ENCODE peak calls at places on chromosome 9, in six cellular contexts. Y is nephron progenitor cell; Q is B cell; W is activated CD8-positive, alpha-beta T cell treated with anti-CD3 and anti-CD28 coated beads for 36 hours; U is CD14-positive monocyte; T is mucosa of descending colon. E is an unnamed sample.
A peak's percentile ranks its signal among the peaks of the same experiment; 100 is the strongest.

GRCh38 chr9:16132513-16132912 is 579.7 kb downstream of the CCDC171 start:
- DNase-seq in Y (no peak), Q (no peak), W (no peak), U (no peak), T (no peak), E (no peak)

GRCh38 chr9:995776-996175 is 19.3 kb downstream of the DMRT3 start:
- DNase-seq in Y (no peak), Q (no peak), W (no peak), U (no peak), T (no peak), E (no peak)

GRCh38 chr9:36835271-36835996 is 198.6 kb downstream of the PAX5 start:
- DNase-seq in Y (no peak), Q (peak; percentile 73), W (no peak), U (peak; percentile 30), T (no peak), E (no peak)

GRCh38 chr9:89037891-89038290 is 46.6 kb downstream of the S1PR3 start:
- DNase-seq in Y (no peak), Q (no peak), W (no peak), U (no peak), T (no peak), E (no peak)

GRCh38 chr9:77987880-77988525 is 43.6 kb downstream of the GNAQ start:
- DNase-seq in Y (no peak), Q (no peak), W (no peak), U (no peak), T (peak; percentile 70), E (no peak)

GRCh38 chr9:121698627-121699270 is 47.3 kb downstream of the DAB2IP start:
- DNase-seq in Y (peak; percentile 91), Q (no peak), W (peak; percentile 35), U (no peak), T (no peak), E (peak; percentile 81)

GRCh38 chr9:7910426-7911015 is 110.9 kb upstream of the DMAC1 start:
- DNase-seq in Y (no peak), Q (no peak), W (no peak), U (no peak), T (peak; percentile 53), E (no peak)

GRCh38 chr9:35112257-35113020 is 3.2 kb downstream of the ATOSB start:
- DNase-seq in Y (no peak), Q (no peak), W (no peak), U (peak; percentile 95), T (no peak), E (no peak)

GRCh38 chr9:15642369-15642962 is 89.6 kb downstream of the CCDC171 start:
- DNase-seq in Y (no peak), Q (no peak), W (no peak), U (no peak), T (no peak), E (no peak)

GRCh38 chr9:78622131-78622530 is 325.2 kb downstream of the PSAT1 start:
- DNase-seq in Y (no peak), Q (no peak), W (no peak), U (no peak), T (no peak), E (no peak)

GRCh38 chr9:128124873-128125574 is 2.5 kb downstream of the PTGES2 start:
- DNase-seq in Y (peak; percentile 75), Q (no peak), W (peak; percentile 73), U (no peak), T (peak; percentile 90), E (no peak)

GRCh38 chr9:27590636-27591035 is 17.4 kb upstream of the C9orf72 start:
- DNase-seq in Y (no peak), Q (no peak), W (no peak), U (no peak), T (no peak), E (no peak)

GRCh38 chr9:136686794-136687711 is at the start of gene AGPAT2:
- DNase-seq in Y (peak; percentile 81), Q (peak; percentile 70), W (peak; percentile 79), U (peak; percentile 76), T (peak; percentile 87), E (no peak)

GRCh38 chr9:8338742-8339425 is 539.3 kb upstream of the DMAC1 start:
- DNase-seq in Y (no peak), Q (no peak), W (no peak), U (no peak), T (no peak), E (no peak)

GRCh38 chr9:91659529-91660294 is 236.1 kb upstream of the NFIL3 start:
- DNase-seq in Y (peak; percentile 32), Q (no peak), W (peak; percentile 19), U (no peak), T (no peak), E (no peak)

GRCh38 chr9:93577940-93578682 is 1.7 kb downstream of the PHF2 start:
- DNase-seq in Y (no peak), Q (no peak), W (no peak), U (no peak), T (no peak), E (no peak)

GRCh38 chr9:119047513-119047912 is 321.7 kb downstream of the BRINP1 start:
- DNase-seq in Y (no peak), Q (no peak), W (no peak), U (no peak), T (no peak), E (no peak)

DNA sequence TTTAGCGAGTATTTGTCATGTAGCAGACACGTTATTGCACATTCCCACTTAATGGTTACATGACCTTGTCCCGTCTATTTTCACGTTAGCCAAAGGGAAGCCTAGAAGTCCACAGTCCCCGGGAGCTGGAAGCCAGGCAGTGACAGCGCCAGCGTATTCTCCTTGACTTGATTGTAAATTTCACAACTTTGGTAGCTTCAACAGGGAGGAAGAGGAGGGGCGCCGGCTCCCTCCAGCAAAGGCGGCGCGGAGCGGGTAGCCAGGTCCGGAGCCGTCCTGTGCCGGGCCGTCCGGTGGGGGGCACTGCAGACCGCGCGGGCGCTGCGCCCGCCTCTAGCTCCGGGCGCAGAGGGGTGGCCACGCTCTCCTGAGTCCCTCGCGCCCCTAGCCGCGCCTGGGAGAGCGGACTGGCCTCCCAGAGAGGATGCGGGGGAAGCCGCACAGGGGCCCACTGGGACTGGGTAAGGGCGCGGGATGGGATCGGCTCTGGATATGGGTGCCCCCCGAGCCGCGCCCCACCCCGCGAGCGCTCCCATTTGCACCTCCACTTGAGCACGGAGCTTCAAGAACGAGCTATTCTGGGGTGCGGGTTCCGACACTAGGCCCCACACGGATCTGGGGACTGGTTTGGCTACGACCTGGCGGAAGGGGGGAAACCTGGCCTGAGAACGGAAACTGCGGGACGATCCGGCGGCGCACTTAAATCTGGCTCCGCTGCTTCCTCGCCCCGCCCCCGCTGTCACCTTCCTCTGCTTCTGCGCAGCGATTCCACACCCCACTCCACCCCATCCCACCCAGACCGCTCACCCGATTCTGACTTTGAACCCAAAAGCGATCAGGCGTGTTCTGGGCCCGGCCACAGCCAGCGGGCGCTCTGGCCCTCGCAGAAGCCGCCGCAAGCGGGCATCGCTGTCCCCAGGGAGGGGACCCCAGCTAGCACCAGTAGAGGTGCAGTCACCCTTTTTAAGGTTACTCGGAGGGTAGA is 23.8 kb downstream of the KLF4 start:
- DNase-seq in Y (peak; percentile 84), Q (no peak), W (peak; percentile 44), U (peak; percentile 69), T (peak; percentile 72), E (peak; percentile 79)
- TF ChIP-seq CTCF in Y (peak; percentile 84), Q (peak; percentile 78), W (peak; percentile 62), U (peak; percentile 98), T (peak; percentile 86), E (peak; percentile 95)

GRCh38 chr9:69122086-69122390 is 52.0 kb upstream of the TJP2 start:
- DNase-seq in Y (peak; percentile 72), Q (peak; percentile 59), W (peak; percentile 52), U (no peak), T (peak; percentile 71), E (peak; percentile 78)
- TF ChIP-seq CTCF in Y (no peak), Q (no peak), W (no peak), U (no peak), T (no peak), E (no peak)

DNA sequence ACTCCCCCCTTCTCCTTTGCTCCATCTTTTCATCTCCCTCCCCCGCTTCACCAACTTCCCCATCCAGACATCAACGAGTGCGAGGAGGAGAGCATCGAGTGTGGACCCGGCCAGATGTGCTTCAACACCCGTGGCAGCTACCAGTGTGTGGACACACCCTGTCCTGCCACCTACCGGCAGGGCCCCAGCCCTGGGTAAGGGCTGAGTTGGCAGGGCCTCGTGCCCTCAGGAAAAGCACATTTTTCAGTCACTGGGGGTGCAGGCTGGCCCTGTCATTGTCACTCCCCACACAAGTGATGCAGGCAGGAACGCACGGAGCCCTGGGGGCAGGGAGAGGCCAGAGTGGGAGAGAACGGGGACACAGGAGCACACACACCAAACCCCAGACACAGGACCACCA is 12.4 kb upstream of the ASS1 start:
- DNase-seq in Y (no peak), Q (no peak), W (no peak), U (no peak), T (no peak), E (no peak)
- TF ChIP-seq CTCF in Y (no peak), Q (no peak), W (no peak), U (no peak), T (no peak), E (no peak)

GRCh38 chr9:17398351-17398750 is 180.5 kb upstream of the SH3GL2 start:
- DNase-seq in Y (no peak), Q (no peak), W (no peak), U (no peak), T (no peak), E (no peak)

GRCh38 chr9:17403539-17403938 is 175.3 kb upstream of the SH3GL2 start:
- DNase-seq in Y (no peak), Q (no peak), W (no peak), U (no peak), T (no peak), E (no peak)

GRCh38 chr9:17401858-17402257 is 177.0 kb upstream of the SH3GL2 start:
- DNase-seq in Y (no peak), Q (no peak), W (no peak), U (no peak), T (no peak), E (no peak)

DNA sequence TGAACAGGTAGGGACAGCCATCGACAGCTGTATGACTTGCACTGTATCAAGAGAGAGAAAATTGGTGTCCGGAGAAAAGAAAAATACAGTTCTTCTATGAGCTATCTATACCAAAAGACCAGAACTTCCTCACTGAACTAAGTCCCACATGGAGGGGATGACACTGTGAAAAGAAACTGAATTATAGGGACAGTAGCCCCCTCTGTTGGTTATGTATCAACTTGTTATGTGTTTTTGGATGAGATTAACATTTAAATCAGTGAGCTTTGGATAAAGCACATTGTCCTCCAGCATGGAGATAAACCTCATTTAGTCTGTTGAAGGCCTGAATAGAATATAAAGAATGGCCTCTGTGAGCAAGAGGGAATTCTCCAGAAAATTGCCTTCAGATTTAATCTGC is 176.6 kb upstream of the SH3GL2 start:
- DNase-seq in Y (no peak), Q (no peak), W (no peak), U (no peak), T (no peak), E (no peak)
- TF ChIP-seq CTCF in Y (peak; percentile 13), Q (no peak), W (no peak), U (no peak), T (no peak), E (peak; percentile 52)

GRCh38 chr9:111037744-111038335 is 430 bp downstream of the LPAR1 start:
- DNase-seq in Y (peak; percentile 77), Q (no peak), W (no peak), U (peak; percentile 46), T (peak; percentile 52), E (peak; percentile 76)
- TF ChIP-seq CTCF in Y (peak; percentile 18), Q (no peak), W (no peak), U (peak; percentile 66), T (no peak), E (peak; percentile 67)